ENCODE peak calls at places on chromosomes 7 and 10, in eight cellular contexts. One of them, this sample, is unnamed.

GRCh38 chr10:91779011-91779605 is 19.1 kb upstream of the TNKS2 start:
- DNase-seq in HFFc6: no peak
- DNase-seq in stimulated activated CD8-positive, alpha-beta memory T cell treated with anti-CD3 and anti-CD28 coated beads, Interleukin-15, amount 100 ng/mL, for 24 hours: no peak
- DNase-seq in kidney tubule cell: peak; percentile 26
- DNase-seq in CD8-positive, alpha-beta memory T cell: no peak
- DNase-seq in GDM1: no peak
- DNase-seq in mesendoderm: no peak
- DNase-seq in substantia nigra: no peak
- DNase-seq in this sample: no peak

GRCh38 chr10:125201108-125201524 is 40.8 kb upstream of the CTBP2 start:
- DNase-seq in stimulated activated CD8-positive, alpha-beta memory T cell treated with anti-CD3 and anti-CD28 coated beads, Interleukin-15, amount 100 ng/mL, for 24 hours: no peak
- DNase-seq in mesendoderm: peak; percentile 53
- DNase-seq in HFFc6: peak; percentile 55
- DNase-seq in GDM1: no peak
- DNase-seq in kidney tubule cell: peak; percentile 97
- DNase-seq in substantia nigra: no peak
- DNase-seq in CD8-positive, alpha-beta memory T cell: no peak
- DNase-seq in this sample: no peak

GRCh38 chr7:6238309-6238925 is 34.0 kb downstream of the CYTH3 start:
- DNase-seq in mesendoderm: no peak
- DNase-seq in kidney tubule cell: no peak
- DNase-seq in CD8-positive, alpha-beta memory T cell: no peak
- DNase-seq in stimulated activated CD8-positive, alpha-beta memory T cell treated with anti-CD3 and anti-CD28 coated beads, Interleukin-15, amount 100 ng/mL, for 24 hours: no peak
- DNase-seq in HFFc6: no peak
- DNase-seq in GDM1: no peak
- DNase-seq in substantia nigra: no peak
- DNase-seq in this sample: no peak

GRCh38 chr7:25752967-25753791 is 398.8 kb upstream of the NFE2L3 start:
- DNase-seq in CD8-positive, alpha-beta memory T cell: no peak
- DNase-seq in GDM1: no peak
- DNase-seq in kidney tubule cell: peak; percentile 14
- DNase-seq in stimulated activated CD8-positive, alpha-beta memory T cell treated with anti-CD3 and anti-CD28 coated beads, Interleukin-15, amount 100 ng/mL, for 24 hours: no peak
- DNase-seq in substantia nigra: no peak
- DNase-seq in HFFc6: no peak
- DNase-seq in mesendoderm: peak; percentile 65
- DNase-seq in this sample: no peak

GRCh38 chr7:87474533-87475358 is 734 bp downstream of the ABCB4 start:
- DNase-seq in stimulated activated CD8-positive, alpha-beta memory T cell treated with anti-CD3 and anti-CD28 coated beads, Interleukin-15, amount 100 ng/mL, for 24 hours: no peak
- DNase-seq in GDM1: peak; percentile 26
- DNase-seq in substantia nigra: no peak
- DNase-seq in HFFc6: peak; percentile 51
- DNase-seq in mesendoderm: no peak
- DNase-seq in CD8-positive, alpha-beta memory T cell: no peak
- DNase-seq in kidney tubule cell: peak; percentile 81
- DNase-seq in this sample: no peak

GRCh38 chr7:151541709-151542499 is 22.2 kb upstream of the RHEB start:
- DNase-seq in substantia nigra: no peak
- DNase-seq in kidney tubule cell: no peak
- DNase-seq in mesendoderm: no peak
- DNase-seq in CD8-positive, alpha-beta memory T cell: no peak
- DNase-seq in stimulated activated CD8-positive, alpha-beta memory T cell treated with anti-CD3 and anti-CD28 coated beads, Interleukin-15, amount 100 ng/mL, for 24 hours: no peak
- DNase-seq in HFFc6: no peak
- DNase-seq in GDM1: no peak
- DNase-seq in this sample: no peak

GRCh38 chr7:121831320-121831719 is 41.6 kb upstream of the PTPRZ1 start:
- DNase-seq in HFFc6: no peak
- DNase-seq in stimulated activated CD8-positive, alpha-beta memory T cell treated with anti-CD3 and anti-CD28 coated beads, Interleukin-15, amount 100 ng/mL, for 24 hours: no peak
- DNase-seq in kidney tubule cell: no peak
- DNase-seq in CD8-positive, alpha-beta memory T cell: no peak
- DNase-seq in mesendoderm: no peak
- DNase-seq in GDM1: no peak
- DNase-seq in substantia nigra: no peak
- DNase-seq in this sample: no peak

GRCh38 chr10:91798736-91799579 is 732 bp downstream of the TNKS2 start:
- DNase-seq in HFFc6: peak; percentile 19
- DNase-seq in CD8-positive, alpha-beta memory T cell: peak; percentile 47
- DNase-seq in substantia nigra: peak; percentile 49
- DNase-seq in stimulated activated CD8-positive, alpha-beta memory T cell treated with anti-CD3 and anti-CD28 coated beads, Interleukin-15, amount 100 ng/mL, for 24 hours: peak; percentile 12
- DNase-seq in kidney tubule cell: peak; percentile 50
- DNase-seq in GDM1: no peak
- DNase-seq in mesendoderm: peak; percentile 71
- DNase-seq in this sample: no peak

GRCh38 chr10:22624289-22624738 is 90.1 kb downstream of the PIP4K2A start:
- DNase-seq in CD8-positive, alpha-beta memory T cell: no peak
- DNase-seq in substantia nigra: no peak
- DNase-seq in mesendoderm: peak; percentile 87
- DNase-seq in GDM1: no peak
- DNase-seq in HFFc6: peak; percentile 78
- DNase-seq in stimulated activated CD8-positive, alpha-beta memory T cell treated with anti-CD3 and anti-CD28 coated beads, Interleukin-15, amount 100 ng/mL, for 24 hours: no peak
- DNase-seq in kidney tubule cell: peak; percentile 83
- DNase-seq in this sample: no peak

GRCh38 chr7:6416516-6417145 is 31.1 kb downstream of the DAGLB start:
- DNase-seq in stimulated activated CD8-positive, alpha-beta memory T cell treated with anti-CD3 and anti-CD28 coated beads, Interleukin-15, amount 100 ng/mL, for 24 hours: no peak
- DNase-seq in substantia nigra: no peak
- DNase-seq in kidney tubule cell: no peak
- DNase-seq in CD8-positive, alpha-beta memory T cell: no peak
- DNase-seq in GDM1: no peak
- DNase-seq in HFFc6: no peak
- DNase-seq in mesendoderm: peak; percentile 86
- DNase-seq in this sample: no peak

GRCh38 chr10:82981137-82981723 is 1106.2 kb downstream of the NRG3 start:
- DNase-seq in substantia nigra: no peak
- DNase-seq in mesendoderm: no peak
- DNase-seq in CD8-positive, alpha-beta memory T cell: no peak
- DNase-seq in kidney tubule cell: peak; percentile 81
- DNase-seq in HFFc6: peak; percentile 32
- DNase-seq in stimulated activated CD8-positive, alpha-beta memory T cell treated with anti-CD3 and anti-CD28 coated beads, Interleukin-15, amount 100 ng/mL, for 24 hours: no peak
- DNase-seq in GDM1: no peak
- DNase-seq in this sample: no peak

GRCh38 chr7:44267719-44268413 is 57.5 kb downstream of the CAMK2B start:
- DNase-seq in GDM1: no peak
- DNase-seq in substantia nigra: no peak
- DNase-seq in HFFc6: no peak
- DNase-seq in mesendoderm: no peak
- DNase-seq in stimulated activated CD8-positive, alpha-beta memory T cell treated with anti-CD3 and anti-CD28 coated beads, Interleukin-15, amount 100 ng/mL, for 24 hours: no peak
- DNase-seq in kidney tubule cell: no peak
- DNase-seq in CD8-positive, alpha-beta memory T cell: no peak
- DNase-seq in this sample: no peak

This sample was measured in NCI-H187.